ENCODE peak calls at places on chromosomes 11 and 22, in eight cellular contexts. One of them, this sample, is unnamed.

GRCh38 chr22:20173720-20174119 is 22.9 kb upstream of the CCDC188 start:
- DNase-seq in M059J: no peak
- DNase-seq in hippocampal formation: no peak
- DNase-seq in effector memory CD4-positive, alpha-beta T cell: no peak
- DNase-seq in GF-D8: no peak
- DNase-seq in astrocyte: no peak
- DNase-seq in pons: no peak
- DNase-seq in HS-5: no peak
- DNase-seq in this sample: no peak

GRCh38 chr11:66326261-66327111 is 9.6 kb upstream of the CD248 start:
- DNase-seq in M059J: peak
- DNase-seq in hippocampal formation: no peak
- DNase-seq in effector memory CD4-positive, alpha-beta T cell: no peak
- DNase-seq in GF-D8: no peak
- DNase-seq in astrocyte: no peak
- DNase-seq in pons: no peak
- DNase-seq in HS-5: no peak
- DNase-seq in this sample: no peak

GRCh38 chr11:120208012-120208441 is 2.8 kb upstream of the OAF start:
- DNase-seq in M059J: peak
- DNase-seq in hippocampal formation: peak
- DNase-seq in effector memory CD4-positive, alpha-beta T cell: no peak
- DNase-seq in GF-D8: peak
- DNase-seq in astrocyte: no peak
- DNase-seq in pons: peak
- DNase-seq in HS-5: no peak
- DNase-seq in this sample: no peak

GRCh38 chr11:37999171-37999570 is 1401.1 kb upstream of the RAG2 start:
- DNase-seq in M059J: no peak
- DNase-seq in hippocampal formation: no peak
- DNase-seq in effector memory CD4-positive, alpha-beta T cell: no peak
- DNase-seq in GF-D8: no peak
- DNase-seq in astrocyte: no peak
- DNase-seq in pons: no peak
- DNase-seq in HS-5: no peak
- DNase-seq in this sample: no peak

GRCh38 chr11:16924462-16924825 is 89.8 kb downstream of the PLEKHA7 start:
- DNase-seq in M059J: no peak
- DNase-seq in hippocampal formation: no peak
- DNase-seq in effector memory CD4-positive, alpha-beta T cell: no peak
- DNase-seq in GF-D8: no peak
- DNase-seq in astrocyte: no peak
- DNase-seq in pons: no peak
- DNase-seq in HS-5: no peak
- DNase-seq in this sample: no peak

GRCh38 chr22:35971418-35972119 is 57.1 kb downstream of the RBFOX2 start:
- DNase-seq in M059J: peak
- DNase-seq in hippocampal formation: no peak
- DNase-seq in effector memory CD4-positive, alpha-beta T cell: no peak
- DNase-seq in GF-D8: no peak
- DNase-seq in astrocyte: peak
- DNase-seq in pons: no peak
- DNase-seq in HS-5: peak
- DNase-seq in this sample: peak

GRCh38 chr11:134071766-134072403 is 3.0 kb downstream of the JAM3 start:
- DNase-seq in M059J: no peak
- DNase-seq in hippocampal formation: no peak
- DNase-seq in effector memory CD4-positive, alpha-beta T cell: no peak
- DNase-seq in GF-D8: no peak
- DNase-seq in astrocyte: no peak
- DNase-seq in pons: peak
- DNase-seq in HS-5: no peak
- DNase-seq in this sample: no peak

GRCh38 chr22:30314918-30315317 is 11.8 kb downstream of the TBC1D10A start:
- DNase-seq in M059J: peak
- DNase-seq in hippocampal formation: no peak
- DNase-seq in effector memory CD4-positive, alpha-beta T cell: peak
- DNase-seq in GF-D8: no peak
- DNase-seq in astrocyte: peak
- DNase-seq in pons: no peak
- DNase-seq in HS-5: no peak
- DNase-seq in this sample: no peak

GRCh38 chr11:8247312-8247711 is 16.4 kb downstream of the LMO1 start:
- DNase-seq in M059J: no peak
- DNase-seq in hippocampal formation: no peak
- DNase-seq in effector memory CD4-positive, alpha-beta T cell: no peak
- DNase-seq in GF-D8: no peak
- DNase-seq in astrocyte: no peak
- DNase-seq in pons: no peak
- DNase-seq in HS-5: no peak
- DNase-seq in this sample: no peak

GRCh38 chr11:134916829-134917228 is 504.8 kb upstream of the B3GAT1 start:
- DNase-seq in M059J: no peak
- DNase-seq in hippocampal formation: no peak
- DNase-seq in effector memory CD4-positive, alpha-beta T cell: no peak
- DNase-seq in GF-D8: no peak
- DNase-seq in astrocyte: no peak
- DNase-seq in pons: no peak
- DNase-seq in HS-5: no peak
- DNase-seq in this sample: no peak

GRCh38 chr11:64971421-64972233 is at the start of gene MAJIN:
- DNase-seq in M059J: no peak
- DNase-seq in hippocampal formation: no peak
- DNase-seq in effector memory CD4-positive, alpha-beta T cell: peak
- DNase-seq in GF-D8: no peak
- DNase-seq in astrocyte: peak
- DNase-seq in pons: peak
- DNase-seq in HS-5: no peak
- DNase-seq in this sample: peak

GRCh38 chr11:93791493-93791892 is 7.4 kb downstream of the MED17 start:
- DNase-seq in M059J: no peak
- DNase-seq in hippocampal formation: no peak
- DNase-seq in effector memory CD4-positive, alpha-beta T cell: no peak
- DNase-seq in GF-D8: no peak
- DNase-seq in astrocyte: no peak
- DNase-seq in pons: no peak
- DNase-seq in HS-5: no peak
- DNase-seq in this sample: peak

GRCh38 chr11:34624069-34624468 is 3.2 kb downstream of the EHF start:
- DNase-seq in M059J: no peak
- DNase-seq in hippocampal formation: no peak
- DNase-seq in effector memory CD4-positive, alpha-beta T cell: peak
- DNase-seq in GF-D8: no peak
- DNase-seq in astrocyte: no peak
- DNase-seq in pons: no peak
- DNase-seq in HS-5: no peak
- DNase-seq in this sample: no peak